ENCODE peak calls at places on chromosomes 4 and X, in ten cellular contexts. One of them, this sample, is unnamed.

GRCh38 chrX:40866878-40867277 is 131.5 kb upstream of the MED14 start:
- DNase-seq in A549: no peak
- DNase-seq in GM20000: no peak
- DNase-seq in kidney: no peak
- DNase-seq in fibroblast of lung: peak; percentile 74
- DNase-seq in Peyer's patch: no peak
- DNase-seq in suprapubic skin: no peak
- DNase-seq in type B pancreatic cell: no peak
- DNase-seq in choroid plexus epithelial cell: peak; percentile 17
- DNase-seq in neural progenitor cell: no peak
- DNase-seq in this sample: no peak

GRCh38 chr4:66574145-66574978 is 904.1 kb upstream of the EPHA5 start:
- DNase-seq in fibroblast of lung: peak; percentile 95
- DNase-seq in kidney: no peak
- DNase-seq in type B pancreatic cell: no peak
- DNase-seq in neural progenitor cell: no peak
- DNase-seq in A549: no peak
- DNase-seq in Peyer's patch: no peak
- DNase-seq in suprapubic skin: no peak
- DNase-seq in GM20000: no peak
- DNase-seq in choroid plexus epithelial cell: peak; percentile 71
- DNase-seq in this sample: no peak

GRCh38 chr4:174236359-174236758 is 47.1 kb downstream of the FBXO8 start:
- DNase-seq in GM20000: no peak
- DNase-seq in Peyer's patch: no peak
- DNase-seq in suprapubic skin: no peak
- DNase-seq in choroid plexus epithelial cell: no peak
- DNase-seq in A549: no peak
- DNase-seq in neural progenitor cell: no peak
- DNase-seq in type B pancreatic cell: no peak
- DNase-seq in fibroblast of lung: no peak
- DNase-seq in kidney: no peak
- DNase-seq in this sample: no peak

GRCh38 chrX:153685751-153686676 is 1.7 kb upstream of the SLC6A8 start:
- DNase-seq in Peyer's patch: no peak
- DNase-seq in choroid plexus epithelial cell: no peak
- DNase-seq in A549: no peak
- DNase-seq in GM20000: no peak
- DNase-seq in fibroblast of lung: no peak
- DNase-seq in neural progenitor cell: peak; percentile 39
- DNase-seq in kidney: peak; percentile 75
- DNase-seq in suprapubic skin: no peak
- DNase-seq in type B pancreatic cell: no peak
- DNase-seq in this sample: no peak

GRCh38 chr4:90996813-90997212 is 869.6 kb downstream of the CCSER1 start:
- DNase-seq in GM20000: no peak
- DNase-seq in Peyer's patch: no peak
- DNase-seq in choroid plexus epithelial cell: no peak
- DNase-seq in kidney: no peak
- DNase-seq in type B pancreatic cell: no peak
- DNase-seq in neural progenitor cell: no peak
- DNase-seq in A549: no peak
- DNase-seq in suprapubic skin: no peak
- DNase-seq in fibroblast of lung: no peak
- DNase-seq in this sample: no peak

GRCh38 chr4:182835006-182835740 is 82.0 kb downstream of the DCTD start:
- DNase-seq in choroid plexus epithelial cell: no peak
- DNase-seq in neural progenitor cell: no peak
- DNase-seq in fibroblast of lung: no peak
- DNase-seq in Peyer's patch: no peak
- DNase-seq in type B pancreatic cell: no peak
- DNase-seq in A549: no peak
- DNase-seq in GM20000: no peak
- DNase-seq in kidney: no peak
- DNase-seq in suprapubic skin: no peak
- DNase-seq in this sample: no peak

GRCh38 chr4:7414046-7414445 is 20.7 kb downstream of the PSAPL1 start:
- DNase-seq in neural progenitor cell: no peak
- DNase-seq in suprapubic skin: peak; percentile 71
- DNase-seq in A549: no peak
- DNase-seq in GM20000: no peak
- DNase-seq in fibroblast of lung: no peak
- DNase-seq in kidney: no peak
- DNase-seq in choroid plexus epithelial cell: no peak
- DNase-seq in type B pancreatic cell: peak; percentile 49
- DNase-seq in Peyer's patch: no peak
- DNase-seq in this sample: no peak

GRCh38 chrX:124232523-124233201 is 99.8 kb upstream of the TEX13D start:
- DNase-seq in GM20000: no peak
- DNase-seq in Peyer's patch: no peak
- DNase-seq in fibroblast of lung: peak; percentile 42
- DNase-seq in kidney: no peak
- DNase-seq in neural progenitor cell: no peak
- DNase-seq in choroid plexus epithelial cell: no peak
- DNase-seq in suprapubic skin: no peak
- DNase-seq in A549: no peak
- DNase-seq in type B pancreatic cell: no peak
- DNase-seq in this sample: no peak

GRCh38 chrX:78945186-78945912 is at the start of gene P2RY10:
- DNase-seq in GM20000: peak; percentile 18
- DNase-seq in neural progenitor cell: no peak
- DNase-seq in choroid plexus epithelial cell: no peak
- DNase-seq in suprapubic skin: no peak
- DNase-seq in type B pancreatic cell: no peak
- DNase-seq in kidney: no peak
- DNase-seq in Peyer's patch: peak; percentile 69
- DNase-seq in fibroblast of lung: no peak
- DNase-seq in A549: no peak
- DNase-seq in this sample: no peak

GRCh38 chr4:153261431-153261830 is 57.2 kb downstream of the TRIM2 start:
- DNase-seq in neural progenitor cell: no peak
- DNase-seq in A549: no peak
- DNase-seq in Peyer's patch: no peak
- DNase-seq in type B pancreatic cell: no peak
- DNase-seq in kidney: no peak
- DNase-seq in fibroblast of lung: no peak
- DNase-seq in GM20000: no peak
- DNase-seq in choroid plexus epithelial cell: no peak
- DNase-seq in suprapubic skin: no peak
- DNase-seq in this sample: no peak

GRCh38 chr4:111991163-111991562 is 154.1 kb upstream of the FAM241A start:
- DNase-seq in GM20000: peak; percentile 39
- DNase-seq in kidney: no peak
- DNase-seq in choroid plexus epithelial cell: no peak
- DNase-seq in neural progenitor cell: no peak
- DNase-seq in Peyer's patch: no peak
- DNase-seq in type B pancreatic cell: no peak
- DNase-seq in suprapubic skin: no peak
- DNase-seq in fibroblast of lung: no peak
- DNase-seq in A549: no peak
- DNase-seq in this sample: no peak

GRCh38 chr4:124596811-124597210 is 115.7 kb downstream of the ANKRD50 start:
- DNase-seq in suprapubic skin: no peak
- DNase-seq in Peyer's patch: no peak
- DNase-seq in type B pancreatic cell: no peak
- DNase-seq in A549: no peak
- DNase-seq in GM20000: no peak
- DNase-seq in kidney: no peak
- DNase-seq in neural progenitor cell: no peak
- DNase-seq in choroid plexus epithelial cell: no peak
- DNase-seq in fibroblast of lung: no peak
- DNase-seq in this sample: no peak

GRCh38 chr4:825063-825968 is 613 bp downstream of the CPLX1 start:
- DNase-seq in choroid plexus epithelial cell: peak; percentile 16
- DNase-seq in type B pancreatic cell: no peak
- DNase-seq in fibroblast of lung: peak; percentile 16
- DNase-seq in suprapubic skin: no peak
- DNase-seq in GM20000: peak; percentile 88
- DNase-seq in Peyer's patch: no peak
- DNase-seq in neural progenitor cell: peak; percentile 79
- DNase-seq in kidney: peak; percentile 69
- DNase-seq in A549: no peak
- DNase-seq in this sample: peak; percentile 34

GRCh38 chrX:133600536-133600935 is 185.2 kb upstream of the GPC4 start:
- DNase-seq in Peyer's patch: no peak
- DNase-seq in GM20000: no peak
- DNase-seq in suprapubic skin: no peak
- DNase-seq in fibroblast of lung: no peak
- DNase-seq in choroid plexus epithelial cell: no peak
- DNase-seq in kidney: no peak
- DNase-seq in type B pancreatic cell: no peak
- DNase-seq in neural progenitor cell: no peak
- DNase-seq in A549: no peak
- DNase-seq in this sample: no peak

GRCh38 chrX:138794285-138794684 is 82.8 kb upstream of the FGF13 start:
- DNase-seq in neural progenitor cell: no peak
- DNase-seq in choroid plexus epithelial cell: no peak
- DNase-seq in Peyer's patch: no peak
- DNase-seq in suprapubic skin: no peak
- DNase-seq in type B pancreatic cell: no peak
- DNase-seq in GM20000: no peak
- DNase-seq in A549: no peak
- DNase-seq in fibroblast of lung: no peak
- DNase-seq in kidney: no peak
- DNase-seq in this sample: no peak

GRCh38 chr4:7518871-7519637 is 84.3 kb upstream of the PSAPL1 start:
- DNase-seq in type B pancreatic cell: no peak
- DNase-seq in suprapubic skin: no peak
- DNase-seq in A549: no peak
- DNase-seq in choroid plexus epithelial cell: no peak
- DNase-seq in kidney: no peak
- DNase-seq in neural progenitor cell: no peak
- DNase-seq in GM20000: no peak
- DNase-seq in Peyer's patch: no peak
- DNase-seq in fibroblast of lung: no peak
- DNase-seq in this sample: no peak

GRCh38 chr4:41882622-41883347 is 52.4 kb upstream of the TMEM33 start:
- DNase-seq in choroid plexus epithelial cell: peak; percentile 50
- DNase-seq in suprapubic skin: no peak
- DNase-seq in GM20000: peak; percentile 91
- DNase-seq in neural progenitor cell: peak; percentile 72
- DNase-seq in A549: peak; percentile 78
- DNase-seq in type B pancreatic cell: no peak
- DNase-seq in fibroblast of lung: peak; percentile 19
- DNase-seq in kidney: no peak
- DNase-seq in Peyer's patch: no peak
- DNase-seq in this sample: no peak

GRCh38 chr4:110682311-110682710 is 59.4 kb upstream of the PITX2 start:
- DNase-seq in choroid plexus epithelial cell: no peak
- DNase-seq in Peyer's patch: no peak
- DNase-seq in A549: no peak
- DNase-seq in kidney: no peak
- DNase-seq in GM20000: no peak
- DNase-seq in type B pancreatic cell: no peak
- DNase-seq in neural progenitor cell: no peak
- DNase-seq in fibroblast of lung: no peak
- DNase-seq in suprapubic skin: no peak
- DNase-seq in this sample: no peak

GRCh38 chr4:26862381-26862915 is 1.8 kb downstream of the STIM2 start:
- DNase-seq in suprapubic skin: no peak
- DNase-seq in Peyer's patch: no peak
- DNase-seq in choroid plexus epithelial cell: no peak
- DNase-seq in type B pancreatic cell: no peak
- DNase-seq in GM20000: no peak
- DNase-seq in neural progenitor cell: no peak
- DNase-seq in fibroblast of lung: no peak
- DNase-seq in kidney: no peak
- DNase-seq in A549: no peak
- DNase-seq in this sample: no peak
- TF ChIP-seq CTCF in suprapubic skin: no peak
- TF ChIP-seq CTCF in Peyer's patch: no peak
- TF ChIP-seq CTCF in choroid plexus epithelial cell: no peak
- TF ChIP-seq CTCF in type B pancreatic cell: no peak
- TF ChIP-seq CTCF in GM20000: no peak
- TF ChIP-seq CTCF in neural progenitor cell: no peak
- TF ChIP-seq CTCF in fibroblast of lung: no peak
- TF ChIP-seq CTCF in kidney: no peak
- TF ChIP-seq CTCF in A549: no peak
- TF ChIP-seq CTCF in this sample: no peak

DNA sequence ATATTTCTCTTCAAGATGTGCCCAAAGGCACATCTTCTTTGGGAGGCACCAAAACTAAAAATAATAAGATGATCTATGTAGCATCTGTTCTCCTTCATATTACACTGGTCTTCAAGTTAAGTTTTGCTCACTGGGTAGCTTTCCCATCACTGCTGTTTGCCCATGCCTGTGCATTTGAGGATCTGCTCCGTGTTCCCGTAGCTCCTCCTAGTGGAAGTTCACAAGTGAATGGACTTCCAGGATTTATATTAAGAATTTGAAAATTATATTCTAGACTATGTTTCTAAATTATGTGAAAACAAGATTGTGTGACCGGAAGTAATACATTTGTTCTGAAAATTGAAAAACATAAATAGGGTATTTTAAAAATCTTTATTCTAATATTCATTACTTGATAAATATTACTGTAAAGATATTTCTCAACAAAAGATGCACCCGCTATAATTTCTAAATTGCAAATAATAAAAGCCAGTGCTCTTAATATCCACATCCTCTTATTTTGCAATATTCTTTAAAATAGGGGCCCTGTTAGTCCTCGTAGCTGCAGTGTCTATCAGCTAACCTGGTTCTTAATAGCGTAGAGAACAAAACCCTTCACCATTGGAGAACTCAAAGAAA is 147.7 kb downstream of the RBM46 start:
- DNase-seq in choroid plexus epithelial cell: peak; percentile 55
- DNase-seq in type B pancreatic cell: no peak
- DNase-seq in GM20000: no peak
- DNase-seq in suprapubic skin: no peak
- DNase-seq in fibroblast of lung: peak; percentile 10
- DNase-seq in kidney: no peak
- DNase-seq in neural progenitor cell: peak; percentile 53
- DNase-seq in A549: peak; percentile 10
- DNase-seq in Peyer's patch: no peak
- DNase-seq in this sample: no peak
- TF ChIP-seq CTCF in choroid plexus epithelial cell: peak; percentile 52
- TF ChIP-seq CTCF in type B pancreatic cell: peak; percentile 67
- TF ChIP-seq CTCF in GM20000: no peak
- TF ChIP-seq CTCF in suprapubic skin: no peak
- TF ChIP-seq CTCF in fibroblast of lung: peak; percentile 66
- TF ChIP-seq CTCF in kidney: no peak
- TF ChIP-seq CTCF in neural progenitor cell: peak; percentile 72
- TF ChIP-seq CTCF in A549: peak; percentile 50
- TF ChIP-seq CTCF in Peyer's patch: no peak
- TF ChIP-seq CTCF in this sample: no peak

GRCh38 chr4:18975916-18976610 is 954.5 kb upstream of the LCORL start:
- DNase-seq in neural progenitor cell: no peak
- DNase-seq in choroid plexus epithelial cell: peak; percentile 13
- DNase-seq in GM20000: no peak
- DNase-seq in Peyer's patch: no peak
- DNase-seq in fibroblast of lung: no peak
- DNase-seq in type B pancreatic cell: no peak
- DNase-seq in kidney: no peak
- DNase-seq in A549: no peak
- DNase-seq in suprapubic skin: no peak
- DNase-seq in this sample: no peak
- TF ChIP-seq CTCF in neural progenitor cell: no peak
- TF ChIP-seq CTCF in choroid plexus epithelial cell: peak; percentile 9
- TF ChIP-seq CTCF in GM20000: no peak
- TF ChIP-seq CTCF in Peyer's patch: no peak
- TF ChIP-seq CTCF in fibroblast of lung: no peak
- TF ChIP-seq CTCF in type B pancreatic cell: peak; percentile 26
- TF ChIP-seq CTCF in kidney: no peak
- TF ChIP-seq CTCF in A549: no peak
- TF ChIP-seq CTCF in suprapubic skin: no peak
- TF ChIP-seq CTCF in this sample: no peak

GRCh38 chrX:131763674-131764073 is 219.8 kb downstream of the OR13H1 start:
- DNase-seq in Peyer's patch: peak; percentile 83
- DNase-seq in suprapubic skin: no peak
- DNase-seq in GM20000: no peak
- DNase-seq in A549: peak; percentile 69
- DNase-seq in fibroblast of lung: peak; percentile 65
- DNase-seq in type B pancreatic cell: no peak
- DNase-seq in neural progenitor cell: no peak
- DNase-seq in kidney: no peak
- DNase-seq in choroid plexus epithelial cell: no peak
- DNase-seq in this sample: no peak
- TF ChIP-seq CTCF in Peyer's patch: no peak
- TF ChIP-seq CTCF in suprapubic skin: no peak
- TF ChIP-seq CTCF in GM20000: no peak
- TF ChIP-seq CTCF in A549: peak; percentile 66
- TF ChIP-seq CTCF in fibroblast of lung: no peak
- TF ChIP-seq CTCF in type B pancreatic cell: no peak
- TF ChIP-seq CTCF in neural progenitor cell: no peak
- TF ChIP-seq CTCF in kidney: peak; percentile 21
- TF ChIP-seq CTCF in choroid plexus epithelial cell: no peak
- TF ChIP-seq CTCF in this sample: no peak